ENCODE peak calls at places on chromosomes 3 and 15, in five cellular contexts. B is HCT116, O is SK-N-SH, X is GM12878, D is K562. Q is an unnamed sample.

GRCh38 chr3:105828703-105829102 is 40.1 kb downstream of the CBLB start:
- DNase-seq in X (no peak), O (no peak), D (no peak), B (no peak), Q (no peak)

GRCh38 chr3:32285910-32286309 is 47.4 kb downstream of the CMTM8 start:
- DNase-seq in D (no peak), O (no peak), B (no peak), X (no peak), Q (no peak)

GRCh38 chr3:129352650-129353588 is 74.2 kb downstream of the HMCES start:
- DNase-seq in B (no peak), D (no peak), X (no peak), O (no peak), Q (no peak)

GRCh38 chr3:94420941-94421340 is 358.1 kb downstream of the NSUN3 start:
- DNase-seq in X (no peak), B (no peak), D (no peak), O (no peak), Q (no peak)

GRCh38 chr3:52046914-52047239 is 9.5 kb downstream of the DUSP7 start:
- DNase-seq in X (no peak), D (no peak), O (no peak), B (no peak), Q (no peak)

GRCh38 chr3:4855676-4856075 is 123.6 kb upstream of the BHLHE40 start:
- DNase-seq in B (no peak), O (no peak), X (no peak), D (no peak), Q (no peak)

GRCh38 chr3:23484386-23484785 is 281.3 kb downstream of the UBE2E2 start:
- DNase-seq in B (no peak), X (no peak), O (no peak), D (no peak), Q (no peak)

GRCh38 chr3:56087460-56087859 is 380.8 kb downstream of the ERC2 start:
- DNase-seq in B (no peak), X (no peak), D (no peak), O (no peak), Q (no peak)

GRCh38 chr15:96736384-96736783 is 405.9 kb downstream of the NR2F2 start:
- DNase-seq in D (no peak), B (no peak), X (no peak), O (no peak), Q (no peak)

DNA sequence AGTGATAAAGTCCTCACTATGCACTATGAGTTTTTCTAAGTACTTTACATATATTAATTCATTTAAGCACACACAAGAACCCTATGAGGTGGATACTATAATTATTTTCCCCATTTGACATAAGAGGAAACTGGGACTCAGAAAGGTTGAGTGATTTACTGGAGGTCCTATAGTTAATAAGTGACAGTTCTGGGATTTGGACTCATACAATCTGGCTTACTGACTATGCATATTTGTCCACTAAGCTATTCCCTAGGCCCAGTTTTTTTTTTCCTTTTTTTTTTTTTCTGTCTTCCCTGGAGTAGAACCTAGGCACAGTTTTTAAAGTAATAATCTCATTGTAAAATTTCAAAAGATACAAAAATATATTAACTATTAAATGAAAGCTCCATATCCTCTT is 6.3 kb upstream of the RTP2 start:
- DNase-seq in B (no peak), X (no peak), D (no peak), O (no peak), Q (no peak)
- TF ChIP-seq ZBTB33 in B (no peak), X (no peak), D (no peak), O (no peak), Q (no peak)

GRCh38 chr15:25725758-25726157 is 137.4 kb downstream of the ATP10A start:
- DNase-seq in O (no peak), D (no peak), X (no peak), B (no peak), Q (no peak)
- TF ChIP-seq ZBTB33 in O (no peak), D (no peak), X (no peak), B (no peak), Q (no peak)

GRCh38 chr3:197730200-197730599 is 6.5 kb downstream of the RUBCN start:
- DNase-seq in X (no peak), O (no peak), B (no peak), D (no peak), Q (no peak)
- TF ChIP-seq ZBTB33 in X (no peak), O (no peak), B (no peak), D (no peak), Q (no peak)

GRCh38 chr3:115245437-115245836 is 98.3 kb upstream of the ZBTB20 start:
- DNase-seq in O (no peak), B (peak), D (no peak), X (no peak), Q (no peak)

GRCh38 chr3:115244350-115244749 is 97.3 kb upstream of the ZBTB20 start:
- DNase-seq in D (no peak), B (no peak), O (no peak), X (no peak), Q (no peak)

GRCh38 chr3:115236496-115236895 is 89.4 kb upstream of the ZBTB20 start:
- DNase-seq in O (no peak), B (no peak), X (no peak), D (no peak), Q (no peak)

DNA sequence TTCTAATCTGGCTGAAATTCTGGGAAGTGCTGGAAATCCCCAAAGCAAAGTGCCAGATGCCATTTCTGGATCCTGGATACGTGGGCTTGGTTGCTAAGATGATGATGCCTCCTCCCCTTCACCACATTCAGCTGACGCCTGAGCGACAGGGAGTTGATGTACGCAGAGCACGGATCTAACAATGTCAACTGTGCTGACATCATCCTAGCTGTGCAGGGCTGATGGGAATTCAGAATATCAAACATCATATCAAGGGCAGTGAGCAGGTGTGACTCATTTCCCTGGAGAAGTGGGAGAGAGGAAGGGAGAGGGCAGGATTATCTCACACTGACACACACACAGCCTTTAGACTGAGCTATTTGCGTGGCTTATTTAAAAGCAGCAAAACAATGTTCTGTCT is 92.6 kb upstream of the ZBTB20 start:
- DNase-seq in O (peak), X (no peak), B (peak), D (peak), Q (peak)
- TF ChIP-seq ZBTB33 in O (peak), X (no peak), B (no peak), D (no peak), Q (no peak)

DNA sequence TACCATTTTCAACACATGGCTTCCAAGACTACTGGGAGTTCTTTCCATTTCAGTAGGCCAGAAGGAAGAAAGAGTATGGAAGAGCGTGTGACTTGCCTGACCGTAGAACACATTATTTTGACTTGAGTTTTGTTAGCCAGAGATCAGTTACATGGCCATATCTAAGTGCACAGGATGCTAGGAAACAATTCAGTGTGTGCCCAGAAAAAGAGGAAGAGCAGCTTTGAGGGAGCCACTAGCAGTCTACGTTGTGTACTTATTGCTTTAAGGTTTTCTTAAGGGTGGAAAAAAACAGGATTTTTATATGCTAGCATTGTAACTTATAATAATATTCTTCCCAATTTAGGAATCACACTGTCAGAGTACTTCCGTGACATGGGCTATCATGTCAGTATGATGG is 44.1 kb upstream of the GRAMD1C start:
- DNase-seq in O (no peak), X (no peak), D (no peak), B (no peak), Q (no peak)
- TF ChIP-seq ZBTB33 in O (no peak), X (no peak), D (no peak), B (no peak), Q (no peak)

GRCh38 chr15:90393040-90393439 is 5.0 kb downstream of the IQGAP1 start:
- DNase-seq in X (no peak), D (no peak), O (no peak), B (no peak), Q (no peak)
- TF ChIP-seq ZBTB33 in X (no peak), D (no peak), O (no peak), B (no peak), Q (no peak)

DNA sequence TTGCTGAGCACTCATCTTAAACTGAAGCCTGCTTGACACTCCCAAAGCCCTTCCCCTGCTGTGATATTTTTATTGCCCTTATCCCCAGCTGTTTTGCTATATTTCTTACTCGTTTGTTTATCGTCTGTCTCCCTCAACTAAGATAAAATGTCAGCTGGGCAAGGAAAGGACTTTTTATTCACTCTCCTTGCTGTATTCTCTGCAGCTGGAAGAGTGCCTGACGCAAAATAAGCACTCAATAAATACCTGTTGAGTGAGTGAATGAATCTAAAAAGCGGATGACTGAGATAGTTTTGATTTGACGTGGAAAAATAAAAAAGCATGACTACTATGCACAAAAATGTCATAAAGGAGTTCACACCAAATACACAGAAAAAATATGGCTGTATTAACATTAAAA is 84.8 kb upstream of the POMGNT2 start:
- DNase-seq in D (no peak), B (no peak), X (no peak), O (no peak), Q (no peak)
- TF ChIP-seq ZBTB33 in D (no peak), B (no peak), X (no peak), O (no peak), Q (no peak)

GRCh38 chr3:81869380-81869779 is 107.9 kb upstream of the GBE1 start:
- DNase-seq in O (no peak), D (no peak), B (no peak), X (no peak), Q (no peak)

GRCh38 chr3:81871358-81872152 is 110.1 kb upstream of the GBE1 start:
- DNase-seq in D (no peak), O (peak), B (no peak), X (no peak), Q (no peak)

GRCh38 chr3:81867875-81868274 is 106.4 kb upstream of the GBE1 start:
- DNase-seq in X (no peak), D (no peak), B (no peak), O (no peak), Q (no peak)

GRCh38 chr3:81872566-81872965 is 111.1 kb upstream of the GBE1 start:
- DNase-seq in X (no peak), D (no peak), O (no peak), B (no peak), Q (no peak)

GRCh38 chr3:81868597-81868996 is 107.2 kb upstream of the GBE1 start:
- DNase-seq in O (no peak), B (no peak), D (no peak), X (no peak), Q (no peak)
- TF ChIP-seq ZBTB33 in O (no peak), B (no peak), D (no peak), X (no peak), Q (no peak)